ENCODE peak calls at places on chromosomes 3 and 15, in six cellular contexts. E, O, G, I, X and T are unnamed samples. For H3K4me1, the result is how much of the 10 kb centered on the place peaks cover.

GRCh38 chr15:49610166-49610918 is 10.3 kb downstream of the FAM227B start:
- DNase-seq in E (no peak), I (no peak), G (no peak), X (no peak), O (no peak), T (no peak)

GRCh38 chr3:155983834-155984474 is 113.5 kb downstream of the GMPS start:
- DNase-seq in G (no peak), O (no peak), I (no peak), E (no peak), X (no peak), T (no peak)

GRCh38 chr3:53083496-53083895 is 37.6 kb upstream of the SFMBT1 start:
- DNase-seq in I (peak), G (peak), O (peak), X (no peak), E (peak), T (no peak)

GRCh38 chr15:38474155-38474757 is 20.3 kb downstream of the FAM98B start:
- DNase-seq in X (no peak), O (no peak), G (no peak), I (peak), E (no peak), T (no peak)

GRCh38 chr15:100528833-100529428 is at the start of gene CERS3:
- DNase-seq in E (no peak), X (no peak), G (no peak), I (no peak), O (no peak), T (no peak)

GRCh38 chr3:114615535-114616064 is 321.8 kb downstream of the TIGIT start:
- DNase-seq in E (no peak), I (no peak), O (no peak), G (no peak), X (no peak), T (no peak)

GRCh38 chr15:78358114-78358513 is 18.0 kb downstream of the CRABP1 start:
- DNase-seq in E (no peak), X (no peak), G (no peak), O (no peak), I (no peak), T (no peak)

GRCh38 chr3:195752066-195752465 is 31.3 kb downstream of the MUC20 start:
- DNase-seq in X (no peak), I (no peak), O (no peak), G (no peak), E (no peak), T (no peak)

GRCh38 chr3:69084326-69084667 is 440 bp upstream of the ARL6IP5 start:
- DNase-seq in G (no peak), I (peak), E (no peak), O (no peak), X (no peak), T (peak)

GRCh38 chr15:88908697-88909621 is 4.2 kb downstream of the MFGE8 start:
- DNase-seq in I (no peak), E (no peak), X (no peak), O (no peak), G (peak), T (no peak)

GRCh38 chr15:45253330-45253729 is 1.3 kb downstream of the SLC28A2 start:
- DNase-seq in G (no peak), I (peak), X (no peak), E (no peak), O (no peak), T (no peak)

GRCh38 chr15:33476076-33476475 is 165.3 kb downstream of the RYR3 start:
- DNase-seq in O (no peak), X (no peak), I (no peak), G (no peak), E (no peak), T (no peak)

GRCh38 chr15:63888823-63889222 is 55.1 kb upstream of the HERC1 start:
- DNase-seq in E (no peak), O (no peak), I (no peak), X (no peak), G (no peak), T (no peak)

GRCh38 chr3:46669191-46669999 is 24.1 kb downstream of the ALS2CL start:
- DNase-seq in O (no peak), E (peak), G (peak), X (peak), I (peak), T (peak)

DNA sequence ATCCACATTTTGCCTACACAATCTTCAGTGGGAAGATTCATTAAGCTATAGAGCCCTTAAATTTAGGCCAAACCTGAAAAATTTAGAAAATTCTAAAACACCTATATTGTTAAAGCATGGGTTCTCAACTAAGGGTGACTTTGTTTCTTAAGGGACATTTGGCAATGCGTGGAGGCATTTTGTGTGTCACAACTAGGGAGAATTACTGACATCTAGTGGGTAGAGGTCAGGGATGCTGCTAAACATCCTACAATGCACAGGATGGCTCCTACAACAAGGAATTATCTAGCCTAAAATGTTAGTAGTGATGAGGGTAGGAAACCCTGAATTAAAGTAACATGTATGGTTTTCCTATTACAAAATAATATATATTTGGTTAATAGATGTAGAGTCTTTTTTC is 55.8 kb downstream of the TBC1D5 start:
- DNase-seq in O (no peak), G (no peak), E (no peak), I (peak), X (no peak), T (no peak)
- TF ChIP-seq CTCF in O (no peak), G (no peak), E (no peak), I (peak), X (no peak), T (no peak)

DNA sequence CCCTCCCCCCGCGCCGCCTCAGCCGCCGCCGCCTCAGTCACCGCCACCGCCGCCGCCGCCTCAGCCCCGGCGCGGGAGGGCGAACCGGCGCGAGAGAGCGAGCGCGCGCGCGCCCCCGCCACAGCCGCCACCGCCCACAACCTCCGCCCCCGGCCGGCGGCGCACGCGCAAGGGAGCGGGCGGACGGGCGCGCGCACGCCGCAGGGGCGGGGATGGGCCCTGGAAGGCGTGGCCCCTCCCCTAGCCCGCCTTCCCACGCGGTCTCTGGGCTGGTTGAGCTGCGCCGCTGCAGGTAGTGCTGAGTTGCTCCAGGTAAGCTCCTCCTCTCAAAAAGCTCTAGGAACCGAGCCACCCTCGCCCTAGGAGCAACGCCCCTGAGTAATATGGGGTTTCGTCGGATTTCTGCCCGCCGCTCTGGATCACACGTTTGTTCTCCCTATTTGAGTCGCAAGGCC is at the start of gene TMCC1:
- DNase-seq in O (peak), G (peak), X (peak), I (peak), E (peak), T (peak)
- H3K4me1 ChIP-seq in O (under half), G (under half), X (under half), I (under half), E (under half), T (under half)

DNA sequence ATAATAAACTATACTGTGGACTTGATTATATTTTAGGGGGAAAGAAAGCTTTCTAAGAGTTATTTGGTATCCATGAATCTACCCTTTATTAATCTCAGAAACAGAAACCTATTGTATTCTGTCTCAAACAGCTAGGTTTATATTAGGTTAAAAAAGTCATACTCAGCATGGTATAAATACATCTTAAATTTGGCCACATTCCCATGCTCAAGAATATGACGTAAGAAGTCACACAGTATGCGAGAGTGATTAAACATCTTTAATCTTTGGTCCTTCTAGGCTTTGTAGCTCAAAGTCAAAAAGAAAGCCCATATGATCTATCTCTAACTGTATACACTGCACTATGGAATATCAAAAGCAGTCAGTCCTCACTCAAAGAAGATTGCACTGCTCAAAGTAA is 131.4 kb downstream of the EPHA3 start:
- DNase-seq in G (no peak), I (no peak), O (no peak), X (no peak), E (no peak), T (no peak)
- TF ChIP-seq EP300 in G (no peak), I (no peak), O (no peak), X (no peak), E (no peak), T (no peak)

GRCh38 chr15:70650567-70650966 is 112.8 kb downstream of the UACA start:
- DNase-seq in O (no peak), G (no peak), X (no peak), E (no peak), I (no peak), T (no peak)
- TF ChIP-seq CTCF in O (no peak), G (no peak), X (no peak), E (no peak), I (no peak), T (no peak)

GRCh38 chr3:186978712-186979111 is 48.4 kb downstream of the ST6GAL1 start:
- DNase-seq in O (no peak), G (no peak), X (no peak), I (no peak), E (no peak), T (no peak)

GRCh38 chr3:186984064-186984463 is 53.7 kb downstream of the ST6GAL1 start:
- DNase-seq in I (no peak), O (no peak), G (no peak), E (no peak), X (no peak), T (no peak)

GRCh38 chr3:186979837-186980236 is 49.5 kb downstream of the ST6GAL1 start:
- DNase-seq in I (no peak), E (no peak), X (no peak), O (no peak), G (no peak), T (no peak)

GRCh38 chr3:186983372-186984058 is 53.2 kb downstream of the ST6GAL1 start:
- DNase-seq in E (no peak), G (no peak), I (no peak), O (no peak), X (no peak), T (no peak)

DNA sequence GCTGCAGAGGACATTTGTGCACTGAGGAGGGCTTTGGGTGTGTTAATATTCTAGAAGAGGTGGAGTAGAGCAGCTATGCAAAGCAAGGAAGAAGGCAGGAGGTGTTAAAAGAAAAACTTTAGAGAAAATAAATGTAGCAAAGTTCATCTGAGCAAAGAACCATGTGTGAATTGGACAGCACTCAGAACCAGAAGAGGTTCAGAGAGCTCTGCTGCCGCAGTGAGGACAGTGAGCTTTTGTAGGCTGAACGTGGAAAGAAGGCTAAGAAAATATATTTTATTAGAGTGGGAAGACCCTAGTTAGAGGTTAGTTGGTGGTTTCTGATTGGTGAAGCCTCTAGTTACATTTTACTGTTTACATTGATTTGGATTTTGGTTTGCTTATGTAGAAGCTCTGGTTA is 50.7 kb downstream of the ST6GAL1 start:
- DNase-seq in G (no peak), O (no peak), I (no peak), E (no peak), X (no peak), T (no peak)
- H3K4me1 ChIP-seq in G (under half), O (under half), I (under half), E (under half), X (under half), T (under half)

DNA sequence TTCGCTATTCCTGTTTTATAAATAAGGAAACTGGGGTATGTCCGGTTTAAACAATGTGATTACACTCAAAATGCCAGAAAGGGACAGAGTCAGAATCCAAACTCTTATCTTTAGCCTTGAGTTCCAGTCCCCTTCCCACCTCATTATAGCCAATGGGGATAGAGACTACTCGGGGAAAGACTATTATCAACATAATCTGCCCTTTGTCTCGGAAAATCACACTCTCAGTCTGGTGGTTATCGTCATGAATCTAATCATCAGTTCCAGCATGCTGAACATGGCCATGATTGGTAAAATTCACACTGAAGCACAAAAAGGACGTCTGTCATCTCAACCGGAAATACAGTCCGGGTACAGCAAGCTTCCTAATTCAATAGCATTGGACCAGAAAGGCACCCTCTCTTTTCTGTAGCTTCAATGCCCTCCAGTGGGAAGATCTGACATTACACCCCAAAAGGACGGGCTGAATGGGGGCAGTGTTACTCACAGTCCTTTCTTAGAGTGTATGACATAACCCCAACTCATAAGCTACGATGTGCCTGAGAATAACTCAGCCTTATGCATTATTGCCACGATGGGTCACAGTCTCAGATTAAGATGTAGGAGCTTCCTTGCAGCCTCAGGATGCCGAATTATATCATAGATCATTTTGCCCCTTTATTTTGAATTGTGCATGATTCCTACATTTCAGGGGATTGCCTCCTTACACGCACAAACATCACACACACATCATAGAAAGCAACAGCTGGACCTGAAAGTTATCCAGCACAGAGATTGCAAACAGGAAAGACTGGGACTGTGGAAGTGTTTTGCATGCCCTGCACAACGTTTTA is 390.4 kb upstream of the LMCD1 start:
- DNase-seq in E (no peak), X (peak), G (peak), O (peak), I (peak), T (peak)
- TF ChIP-seq EP300 in E (no peak), X (no peak), G (no peak), O (no peak), I (no peak), T (no peak)

DNA sequence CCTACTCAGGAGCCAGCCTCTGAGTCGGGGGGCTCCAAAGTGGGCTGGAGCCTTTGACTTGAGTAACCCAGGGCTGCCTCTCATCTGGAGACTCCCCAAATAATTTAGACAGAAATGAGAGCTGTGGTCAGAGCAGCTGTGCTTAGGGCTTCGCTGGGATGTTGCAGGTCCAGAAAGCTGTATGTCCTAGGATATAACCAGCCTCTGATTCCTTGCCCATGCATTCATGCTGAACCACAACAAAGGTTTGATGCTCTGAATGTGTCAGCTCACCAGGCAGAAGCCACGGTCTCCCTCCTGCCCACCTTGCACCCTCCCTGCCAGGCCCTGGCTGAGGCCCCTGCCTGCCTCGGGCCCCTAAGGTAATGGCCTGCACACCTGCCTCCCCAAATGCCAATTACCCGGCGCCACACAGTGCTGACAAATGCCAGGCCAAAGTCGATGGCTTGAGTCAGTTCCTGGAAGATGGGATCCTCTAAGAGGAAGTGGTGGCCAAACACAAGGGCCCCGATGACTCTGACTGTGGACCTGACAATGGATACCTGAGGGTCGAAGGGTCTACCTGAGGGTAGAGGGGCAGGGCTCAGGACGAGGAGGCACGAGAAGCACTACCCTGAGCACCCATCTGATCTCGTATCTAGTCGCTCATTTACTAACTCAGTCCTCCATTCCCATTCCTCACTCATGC is 21.7 kb upstream of the PARL start:
- DNase-seq in E (no peak), X (no peak), O (no peak), G (no peak), I (no peak), T (no peak)
- TF ChIP-seq CTCF in E (no peak), X (no peak), O (no peak), G (no peak), I (no peak), T (no peak)